ENCODE peak calls at places on chromosomes 4 and X, in six cellular contexts. F, T, W, X, K and P are unnamed samples.

GRCh38 chr4:128379860-128380259 is 92.2 kb upstream of the PGRMC2 start:
- DNase-seq in F (peak; percentile 62), T (peak; percentile 50), W (no peak), X (no peak), K (no peak), P (peak; percentile 52)

GRCh38 chr4:101977096-101977495 is 186.6 kb downstream of the BANK1 start:
- DNase-seq in F (peak; percentile 47), T (peak; percentile 88), W (no peak), X (no peak), K (no peak), P (no peak)

GRCh38 chr4:6379787-6380745 is 92.3 kb downstream of the PPP2R2C start:
- DNase-seq in F (peak; percentile 21), T (no peak), W (no peak), X (no peak), K (no peak), P (no peak)

GRCh38 chr4:110527156-110527555 is 51.2 kb downstream of the ENPEP start:
- DNase-seq in F (no peak), T (no peak), W (no peak), X (peak; percentile 23), K (no peak), P (no peak)

GRCh38 chr4:55303818-55304217 is 42.2 kb upstream of the SRD5A3 start:
- DNase-seq in F (no peak), T (no peak), W (no peak), X (no peak), K (no peak), P (no peak)

GRCh38 chr4:22897520-22898108 is 204.9 kb downstream of the GBA3 start:
- DNase-seq in F (peak; percentile 51), T (peak; percentile 8), W (no peak), X (peak; percentile 2), K (peak; percentile 55), P (peak; percentile 44)

GRCh38 chr4:82403725-82404124 is 26.5 kb downstream of the HNRNPDL start:
- DNase-seq in F (no peak), T (no peak), W (no peak), X (no peak), K (no peak), P (no peak)

GRCh38 chrX:104343408-104344129 is 88.8 kb upstream of the ESX1 start:
- DNase-seq in F (peak; percentile 92), T (peak; percentile 55), W (no peak), X (no peak), K (peak; percentile 68), P (peak; percentile 79)

GRCh38 chrX:25112156-25112555 is 96.4 kb upstream of the ARX start:
- DNase-seq in F (no peak), T (no peak), W (no peak), X (no peak), K (no peak), P (no peak)

GRCh38 chr4:56181140-56181950 is 205.9 kb downstream of the AASDH start:
- DNase-seq in F (peak; percentile 64), T (no peak), W (no peak), X (no peak), K (no peak), P (no peak)

GRCh38 chr4:59339631-59340030 is 1860.5 kb upstream of the ADGRL3 start:
- DNase-seq in F (peak; percentile 49), T (no peak), W (no peak), X (no peak), K (no peak), P (no peak)

GRCh38 chrX:118493653-118494297 is 1.8 kb upstream of the DOCK11 start:
- DNase-seq in F (no peak), T (no peak), W (no peak), X (no peak), K (no peak), P (no peak)

GRCh38 chr4:8508731-8509130 is 68.2 kb downstream of the TRMT44 start:
- DNase-seq in F (no peak), T (no peak), W (no peak), X (no peak), K (no peak), P (no peak)

GRCh38 chrX:22373094-22373493 is 100.4 kb downstream of the CBLL2 start:
- DNase-seq in F (no peak), T (no peak), W (no peak), X (no peak), K (no peak), P (no peak)

GRCh38 chr4:159382875-159383568 is 280.1 kb downstream of the RAPGEF2 start:
- DNase-seq in F (peak; percentile 53), T (no peak), W (no peak), X (no peak), K (no peak), P (no peak)

GRCh38 chr4:39655866-39656265 is 17.2 kb upstream of the SMIM14 start:
- DNase-seq in F (no peak), T (no peak), W (no peak), X (no peak), K (no peak), P (no peak)

GRCh38 chr4:20075479-20075878 is 176.2 kb upstream of the SLIT2 start:
- DNase-seq in F (no peak), T (no peak), W (no peak), X (no peak), K (no peak), P (no peak)